ENCODE peak calls at places on chromosomes 12 and 14, in seven cellular contexts. V, O, F, D, Y, M and U are unnamed samples.

GRCh38 chr12:1171657-1172056 is 180.6 kb downstream of the ERC1 start:
- DNase-seq in V (no peak), O (no peak), F (no peak), D (no peak), Y (peak; percentile 71), M (no peak), U (no peak)

GRCh38 chr12:2586159-2587035 is 208.4 kb upstream of the FKBP4 start:
- DNase-seq in V (no peak), O (no peak), F (no peak), D (peak; percentile 40), Y (no peak), M (no peak), U (no peak)

GRCh38 chr12:116133609-116134214 is 143.8 kb downstream of the MED13L start:
- DNase-seq in V (no peak), O (no peak), F (no peak), D (no peak), Y (no peak), M (no peak), U (no peak)

GRCh38 chr12:21330682-21331253 is 3.9 kb downstream of the SLCO1A2 start:
- DNase-seq in V (peak; percentile 18), O (peak; percentile 19), F (no peak), D (no peak), Y (no peak), M (no peak), U (no peak)

GRCh38 chr12:99771659-99772058 is 124.1 kb downstream of the GARIN6 start:
- DNase-seq in V (no peak), O (no peak), F (no peak), D (no peak), Y (no peak), M (no peak), U (no peak)

GRCh38 chr14:89618309-89618708 is 201.3 kb upstream of the FOXN3 start:
- DNase-seq in V (peak; percentile 53), O (no peak), F (no peak), D (no peak), Y (no peak), M (peak; percentile 21), U (no peak)

GRCh38 chr12:53969588-53970259 is 3.2 kb upstream of the HOXC11 start:
- DNase-seq in V (no peak), O (no peak), F (no peak), D (no peak), Y (no peak), M (no peak), U (no peak)

GRCh38 chr12:101772019-101772774 is 32.9 kb upstream of the SYCP3 start:
- DNase-seq in V (no peak), O (no peak), F (no peak), D (no peak), Y (no peak), M (no peak), U (no peak)

GRCh38 chr12:43282106-43282505 is 269.9 kb downstream of the ADAMTS20 start:
- DNase-seq in V (peak; percentile 75), O (peak; percentile 25), F (no peak), D (no peak), Y (peak; percentile 34), M (no peak), U (peak; percentile 69)

GRCh38 chr14:21467620-21468019 is 9.1 kb downstream of the RAB2B start:
- DNase-seq in V (peak; percentile 97), O (no peak), F (no peak), D (no peak), Y (no peak), M (no peak), U (peak; percentile 85)

GRCh38 chr14:54364555-54365415 is 32.0 kb upstream of the CDKN3 start:
- DNase-seq in V (peak; percentile 38), O (no peak), F (peak; percentile 25), D (no peak), Y (no peak), M (no peak), U (peak; percentile 59)

GRCh38 chr14:75864352-75864751 is 117.4 kb downstream of the TGFB3 start:
- DNase-seq in V (peak; percentile 81), O (no peak), F (no peak), D (no peak), Y (no peak), M (no peak), U (peak; percentile 86)

GRCh38 chr14:39351708-39352107 is 80.5 kb downstream of the FBXO33 start:
- DNase-seq in V (peak; percentile 66), O (no peak), F (no peak), D (no peak), Y (no peak), M (no peak), U (peak; percentile 65)

GRCh38 chr14:37257651-37258050 is 59.9 kb downstream of the MIPOL1 start:
- DNase-seq in V (no peak), O (no peak), F (no peak), D (no peak), Y (no peak), M (no peak), U (no peak)

GRCh38 chr14:81561084-81561775 is 27.6 kb upstream of the SEL1L start:
- DNase-seq in V (no peak), O (no peak), F (no peak), D (no peak), Y (no peak), M (no peak), U (no peak)

GRCh38 chr14:85222344-85222743 is 307.6 kb upstream of the FLRT2 start:
- DNase-seq in V (no peak), O (no peak), F (no peak), D (no peak), Y (no peak), M (no peak), U (no peak)

GRCh38 chr12:55970775-55971174 is 3.1 kb upstream of the RAB5B start:
- DNase-seq in V (peak; percentile 58), O (no peak), F (no peak), D (no peak), Y (no peak), M (no peak), U (no peak)

GRCh38 chr12:95213119-95213518 is 4.1 kb downstream of the FGD6 start:
- DNase-seq in V (no peak), O (no peak), F (no peak), D (no peak), Y (no peak), M (no peak), U (no peak)

GRCh38 chr14:95935228-95935822 is 58.7 kb downstream of the TUNAR start:
- DNase-seq in V (peak; percentile 33), O (no peak), F (no peak), D (no peak), Y (peak; percentile 83), M (no peak), U (peak; percentile 53)

GRCh38 chr12:89521348-89522238 is 3.0 kb downstream of the GALNT4 start:
- DNase-seq in V (peak; percentile 25), O (peak; percentile 32), F (no peak), D (no peak), Y (no peak), M (no peak), U (no peak)
- H3K4me3 ChIP-seq in V (peak overlapping the region; percentile 85), O (peak overlapping the region; percentile 75), F (no peak overlapping the region), D (peak overlapping the region; percentile 97), Y (no peak overlapping the region), M (peak overlapping the region; percentile 15), U (no peak overlapping the region)

GRCh38 chr12:52390739-52391617 is 5.5 kb upstream of the KRT84 start:
- DNase-seq in V (no peak), O (peak; percentile 58), F (no peak), D (no peak), Y (peak; percentile 8), M (peak; percentile 22), U (no peak)
- TF ChIP-seq CTCF in V (peak; percentile 45), O (peak; percentile 61), F (peak; percentile 11), D (peak; percentile 17), Y (peak; percentile 78), M (peak; percentile 44), U (peak; percentile 78)

GRCh38 chr14:100548295-100548655 is 38.9 kb downstream of the BEGAIN start:
- DNase-seq in V (no peak), O (no peak), F (no peak), D (no peak), Y (no peak), M (no peak), U (no peak)
- H3K4me3 ChIP-seq in V (no peak overlapping the region), O (no peak overlapping the region), F (no peak overlapping the region), D (no peak overlapping the region), Y (no peak overlapping the region), M (no peak overlapping the region), U (no peak overlapping the region)

GRCh38 chr14:36204674-36205073 is 28.2 kb upstream of the PTCSC3 start:
- DNase-seq in V (no peak), O (no peak), F (no peak), D (no peak), Y (no peak), M (no peak), U (no peak)

GRCh38 chr14:36212577-36212976 is 36.1 kb upstream of the PTCSC3 start:
- DNase-seq in V (no peak), O (no peak), F (no peak), D (no peak), Y (no peak), M (no peak), U (no peak)

GRCh38 chr14:36212987-36213386 is 36.5 kb upstream of the PTCSC3 start:
- DNase-seq in V (no peak), O (no peak), F (no peak), D (no peak), Y (no peak), M (no peak), U (no peak)

GRCh38 chr14:36208690-36209278 is 32.3 kb upstream of the PTCSC3 start:
- DNase-seq in V (no peak), O (no peak), F (no peak), D (peak; percentile 38), Y (no peak), M (no peak), U (no peak)

GRCh38 chr14:36207500-36207899 is 31.0 kb upstream of the PTCSC3 start:
- DNase-seq in V (peak; percentile 2), O (peak; percentile 12), F (no peak), D (no peak), Y (peak; percentile 5), M (no peak), U (no peak)
- TF ChIP-seq CTCF in V (peak; percentile 32), O (peak; percentile 46), F (no peak), D (peak; percentile 20), Y (peak; percentile 21), M (peak; percentile 47), U (peak; percentile 14)